ENCODE peak calls at places on chromosomes 6 and 20, in five cellular contexts. E is AG10803, D is kidney, V is GM20000, Q is foreskin fibroblast. K is an unnamed sample.

GRCh38 chr20:12902992-12903391 is 105.8 kb upstream of the SPTLC3 start:
- DNase-seq in E (no peak), D (no peak), V (no peak), Q (no peak), K (no peak)

GRCh38 chr6:100466410-100467143 is 1.9 kb upstream of the SIM1 start:
- DNase-seq in E (no peak), D (peak), V (no peak), Q (no peak), K (no peak)

GRCh38 chr6:47200536-47201334 is 109.0 kb downstream of the TNFRSF21 start:
- DNase-seq in E (no peak), D (no peak), V (no peak), Q (no peak), K (no peak)

GRCh38 chr6:108916026-108916689 is 67.9 kb downstream of the ARMC2 start:
- DNase-seq in E (no peak), D (no peak), V (no peak), Q (no peak), K (no peak)

GRCh38 chr6:11848852-11849731 is 70.5 kb upstream of the ADTRP start:
- DNase-seq in E (peak), D (no peak), V (no peak), Q (no peak), K (no peak)

GRCh38 chr6:150729188-150729748 is 129.6 kb downstream of the PLEKHG1 start:
- DNase-seq in E (peak), D (no peak), V (no peak), Q (no peak), K (no peak)

GRCh38 chr6:122276637-122277036 is 122.8 kb upstream of the HSF2 start:
- DNase-seq in E (no peak), D (no peak), V (no peak), Q (no peak), K (no peak)

GRCh38 chr20:7859371-7859802 is 80.9 kb downstream of the HAO1 start:
- DNase-seq in E (peak), D (no peak), V (peak), Q (peak), K (no peak)

GRCh38 chr6:123965894-123966293 is 162.2 kb downstream of the NKAIN2 start:
- DNase-seq in E (no peak), D (no peak), V (no peak), Q (no peak), K (no peak)

GRCh38 chr20:37237656-37238055 is 24.0 kb downstream of the GHRH start:
- DNase-seq in E (no peak), D (no peak), V (no peak), Q (no peak), K (no peak)

GRCh38 chr20:36645353-36645752 is 643 bp downstream of the SLA2 start:
- DNase-seq in E (no peak), D (no peak), V (no peak), Q (no peak), K (no peak)

GRCh38 chr6:31977816-31978431 is 3.9 kb upstream of the C4A start:
- DNase-seq in E (no peak), D (no peak), V (no peak), Q (no peak), K (no peak)

GRCh38 chr6:82612475-82612874 is 248.9 kb downstream of the TPBG start:
- DNase-seq in E (no peak), D (no peak), V (no peak), Q (no peak), K (no peak)

GRCh38 chr6:116392158-116393032 is 21.6 kb downstream of the DSE start:
- DNase-seq in E (no peak), D (no peak), V (no peak), Q (no peak), K (no peak)

GRCh38 chr6:42406296-42407280 is 45.1 kb downstream of the TRERF1 start:
- DNase-seq in E (no peak), D (no peak), V (no peak), Q (no peak), K (no peak)

GRCh38 chr6:69022991-69023390 is 387.9 kb downstream of the ADGRB3 start:
- DNase-seq in E (peak), D (no peak), V (no peak), Q (peak), K (no peak)

GRCh38 chr20:38286586-38287502 is 17.1 kb upstream of the BPI start:
- DNase-seq in E (no peak), D (no peak), V (no peak), Q (no peak), K (no peak)

GRCh38 chr6:108993876-108994275 is 100.8 kb downstream of the SESN1 start:
- DNase-seq in E (no peak), D (no peak), V (no peak), Q (no peak), K (no peak)

GRCh38 chr20:57624124-57624523 is 3.9 kb upstream of the ZBP1 start:
- DNase-seq in E (no peak), D (no peak), V (no peak), Q (no peak), K (no peak)

GRCh38 chr6:151239603-151240035 is at the start of gene AKAP12:
- DNase-seq in E (peak), D (peak), V (no peak), Q (peak), K (peak)

GRCh38 chr6:163946437-163946836 is 531.9 kb downstream of the QKI start:
- DNase-seq in E (no peak), D (no peak), V (no peak), Q (no peak), K (no peak)

GRCh38 chr6:165178056-165178455 is 131.3 kb downstream of the C6orf118 start:
- DNase-seq in E (no peak), D (no peak), V (no peak), Q (no peak), K (no peak)

GRCh38 chr6:31968791-31969711 is 2.9 kb downstream of the DXO start:
- DNase-seq in E (no peak), D (no peak), V (no peak), Q (no peak), K (no peak)

GRCh38 chr6:114271405-114271804 is 71.4 kb downstream of the HS3ST5 start:
- DNase-seq in E (no peak), D (no peak), V (no peak), Q (no peak), K (no peak)

GRCh38 chr6:149271348-149272340 is 45.9 kb upstream of the TAB2 start:
- DNase-seq in E (peak), D (no peak), V (peak), Q (peak), K (no peak)

GRCh38 chr6:132967871-132968270 is 153.5 kb downstream of the RPS12 start:
- DNase-seq in E (no peak), D (no peak), V (no peak), Q (no peak), K (no peak)

GRCh38 chr20:59145247-59145925 is 18.2 kb upstream of the ZNF831 start:
- DNase-seq in E (no peak), D (no peak), V (no peak), Q (no peak), K (no peak)

GRCh38 chr20:8153281-8153908 is 21.3 kb downstream of the PLCB1 start:
- DNase-seq in E (no peak), D (no peak), V (no peak), Q (no peak), K (no peak)

GRCh38 chr20:53785320-53785719 is 191.7 kb upstream of the ZNF217 start:
- DNase-seq in E (no peak), D (peak), V (no peak), Q (no peak), K (no peak)

GRCh38 chr20:53786445-53787267 is 193.0 kb upstream of the ZNF217 start:
- DNase-seq in E (no peak), D (no peak), V (no peak), Q (no peak), K (no peak)

GRCh38 chr20:53786071-53786444 is 192.4 kb upstream of the ZNF217 start:
- DNase-seq in E (no peak), D (no peak), V (no peak), Q (no peak), K (no peak)

GRCh38 chr20:53782612-53783246 is 189.1 kb upstream of the ZNF217 start:
- DNase-seq in E (no peak), D (no peak), V (no peak), Q (no peak), K (no peak)

GRCh38 chr20:53783768-53784167 is 190.1 kb upstream of the ZNF217 start:
- DNase-seq in E (no peak), D (no peak), V (no peak), Q (no peak), K (no peak)
- TF ChIP-seq CTCF in E (no peak), D (no peak), V (no peak), Q (no peak), K (no peak)

GRCh38 chr6:111631930-111632460 is 26.3 kb upstream of the TRAF3IP2 start:
- DNase-seq in E (peak), D (no peak), V (no peak), Q (no peak), K (no peak)
- TF ChIP-seq CTCF in E (no peak), D (no peak), V (no peak), Q (no peak), K (no peak)

GRCh38 chr20:25223179-25223661 is 24.7 kb upstream of the PYGB start:
- DNase-seq in E (peak), D (peak), V (no peak), Q (peak), K (no peak)
- TF ChIP-seq CTCF in E (no peak), D (peak), V (no peak), Q (no peak), K (no peak)

DNA sequence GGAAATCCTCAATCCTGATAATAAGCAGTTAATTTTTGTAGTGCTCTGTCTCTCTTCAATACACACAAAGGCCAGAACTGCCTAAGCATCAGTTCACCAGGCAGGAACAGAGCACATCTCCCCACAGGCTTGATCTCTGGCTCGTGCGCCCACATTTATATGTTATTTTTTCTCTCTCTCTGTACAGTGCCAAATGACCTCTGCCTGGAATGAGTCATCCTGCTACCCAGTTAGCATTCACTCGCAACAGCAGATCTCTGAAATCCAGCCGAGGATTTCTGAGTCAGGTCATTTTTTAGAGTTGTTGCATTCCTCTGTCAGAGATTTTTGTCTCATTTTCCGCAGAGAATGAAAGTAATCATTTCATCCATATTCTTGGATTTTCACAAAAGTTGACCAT is 107.1 kb downstream of the COL12A1 start:
- DNase-seq in E (peak), D (peak), V (no peak), Q (peak), K (no peak)
- TF ChIP-seq CTCF in E (no peak), D (no peak), V (no peak), Q (no peak), K (no peak)

DNA sequence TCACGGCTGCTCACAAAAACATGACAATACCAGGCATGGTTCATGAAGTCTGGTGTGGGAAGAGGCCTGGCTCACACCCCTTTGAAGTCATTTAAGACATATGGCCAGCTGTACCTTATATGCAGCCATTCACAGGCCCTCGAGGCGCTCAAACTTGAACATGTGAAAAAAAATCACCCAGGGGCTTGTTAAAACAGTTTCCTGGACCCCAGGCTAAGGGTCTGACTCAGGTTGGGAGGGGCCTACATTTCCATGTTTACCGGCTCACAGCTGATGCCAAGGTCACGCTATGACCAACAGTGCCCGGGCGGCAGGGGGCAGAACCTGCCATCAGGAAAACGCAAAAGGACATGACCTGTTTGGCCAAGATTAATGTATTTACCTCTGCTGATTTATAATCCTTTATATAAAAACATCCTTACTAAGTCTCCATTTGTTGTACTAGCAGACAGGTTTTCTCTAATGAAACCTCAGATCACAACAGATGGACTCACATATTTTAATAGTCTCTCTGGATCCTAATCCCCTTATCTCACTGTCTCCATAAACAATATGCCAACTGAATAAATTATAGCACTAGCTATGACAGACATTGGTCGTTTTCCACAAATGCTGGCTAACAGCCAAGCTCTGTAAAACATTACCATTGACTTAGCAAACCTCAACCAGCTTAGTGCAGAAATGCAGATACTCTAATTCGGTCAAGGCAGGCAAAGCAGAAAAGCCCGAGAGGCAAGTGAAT is 19.9 kb downstream of the EZR start:
- DNase-seq in E (peak), D (no peak), V (no peak), Q (no peak), K (no peak)
- TF ChIP-seq CTCF in E (no peak), D (peak), V (no peak), Q (no peak), K (no peak)

DNA sequence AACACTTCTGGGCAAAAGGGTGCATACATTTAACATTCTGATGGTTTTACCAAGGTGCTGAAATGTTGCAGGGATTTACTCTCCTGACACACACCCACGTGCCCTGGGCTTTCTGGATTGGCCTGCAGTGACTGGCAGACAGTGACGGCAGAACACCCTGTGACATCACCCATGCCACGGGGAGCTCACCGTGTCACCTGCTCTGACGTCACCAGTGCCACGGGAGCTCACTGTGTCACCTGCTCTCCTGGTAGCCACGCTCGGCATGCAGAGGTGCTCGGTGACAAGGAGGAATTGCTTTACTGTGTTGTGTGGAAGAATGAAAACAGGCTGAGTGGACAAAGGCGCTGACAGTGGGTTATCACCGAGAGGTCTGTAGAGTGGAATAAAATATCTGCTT is 99.3 kb downstream of the RAMACL start:
- DNase-seq in E (no peak), D (peak), V (no peak), Q (no peak), K (no peak)
- TF ChIP-seq CTCF in E (no peak), D (no peak), V (no peak), Q (no peak), K (no peak)

GRCh38 chr6:139109558-139109957 is 25.3 kb upstream of the HECA start:
- DNase-seq in E (peak), D (no peak), V (no peak), Q (no peak), K (no peak)
- TF ChIP-seq CTCF in E (peak), D (peak), V (peak), Q (peak), K (no peak)

K was measured in mesothelial cell of epicardium.